ENCODE peak calls at places on chromosomes 16 and 17, in nine cellular contexts. C is HCT116, B is GM23338, E is A549, L is GM12878, Y is HepG2, T is HL-60, M is SK-N-SH, U is Panc1. G is an unnamed sample.
A peak's percentile ranks its signal among the peaks of the same experiment; 100 is the strongest.

GRCh38 chr16:77306050-77306616 is 106.9 kb downstream of the SYCE1L start:
- DNase-seq in C (no peak), B (no peak), E (no peak), L (no peak), Y (no peak), T (no peak), M (no peak), U (no peak), G (no peak)

GRCh38 chr16:87416826-87417471 is 24.8 kb downstream of the MAP1LC3B start:
- DNase-seq in C (no peak), B (no peak), E (peak; percentile 15), L (no peak), Y (peak; percentile 29), T (no peak), M (peak; percentile 73), U (no peak), G (no peak)

GRCh38 chr16:1498899-1499676 is 5.9 kb downstream of the TELO2 start:
- DNase-seq in C (no peak), B (no peak), E (no peak), L (no peak), Y (no peak), T (no peak), M (no peak), U (no peak), G (no peak)

GRCh38 chr17:82815790-82816305 is 24.0 kb downstream of the ZNF750 start:
- DNase-seq in C (no peak), B (no peak), E (no peak), L (no peak), Y (no peak), T (no peak), M (no peak), U (no peak), G (no peak)

GRCh38 chr17:49523706-49524472 is 28.8 kb downstream of the NGFR start:
- DNase-seq in C (no peak), B (no peak), E (no peak), L (no peak), Y (no peak), T (no peak), M (peak; percentile 56), U (no peak), G (no peak)

GRCh38 chr17:63552211-63552610 is 1.9 kb downstream of the DCAF7 start:
- DNase-seq in C (no peak), B (no peak), E (no peak), L (no peak), Y (no peak), T (no peak), M (no peak), U (no peak), G (no peak)

GRCh38 chr16:58118801-58119508 is 10.2 kb downstream of the CFAP20 start:
- DNase-seq in C (no peak), B (no peak), E (no peak), L (no peak), Y (no peak), T (no peak), M (no peak), U (no peak), G (no peak)

GRCh38 chr17:41394254-41395016 is 3.0 kb downstream of the KRT31 start:
- DNase-seq in C (no peak), B (no peak), E (no peak), L (no peak), Y (no peak), T (no peak), M (no peak), U (no peak), G (no peak)

GRCh38 chr17:78903101-78903779 is at the start of gene CEP295NL:
- DNase-seq in C (no peak), B (peak; percentile 59), E (peak; percentile 66), L (no peak), Y (peak; percentile 47), T (no peak), M (peak; percentile 78), U (no peak), G (peak; percentile 42)

GRCh38 chr17:4318596-4318995 is 47.9 kb downstream of the UBE2G1 start:
- DNase-seq in C (no peak), B (no peak), E (no peak), L (no peak), Y (no peak), T (no peak), M (no peak), U (no peak), G (no peak)

GRCh38 chr17:1431631-1432104 is 24.4 kb downstream of the CRK start:
- DNase-seq in C (no peak), B (no peak), E (no peak), L (peak; percentile 44), Y (no peak), T (no peak), M (no peak), U (no peak), G (no peak)

DNA sequence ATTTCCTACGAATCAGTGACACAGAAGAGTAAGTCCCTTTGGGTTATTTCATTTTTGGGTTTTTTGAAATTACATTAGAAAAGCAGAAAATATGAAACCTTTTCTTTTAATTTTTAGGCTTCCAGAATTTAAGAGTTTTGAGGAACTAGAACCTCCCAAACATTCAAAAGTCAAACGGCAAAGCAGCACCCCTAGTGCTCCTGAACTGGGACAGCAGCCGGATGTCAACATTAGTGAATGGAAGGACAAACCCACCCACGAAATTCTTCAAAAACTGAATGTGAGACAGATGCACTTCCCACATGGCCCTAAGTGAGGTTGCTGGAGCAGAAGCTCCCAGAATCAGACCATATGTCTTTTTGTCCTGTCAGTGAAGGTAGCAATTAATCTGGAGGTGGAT is 199.4 kb downstream of the PHKB start:
- DNase-seq in C (no peak), B (peak; percentile 45), E (no peak), L (no peak), Y (no peak), T (no peak), M (no peak), U (no peak), G (no peak)
- TF ChIP-seq REST in C (no peak), B (no peak), E (no peak), L (no peak), Y (no peak), T (no peak), M (no peak), U (no peak), G (no peak)

GRCh38 chr16:10136916-10137315 is 45.3 kb downstream of the GRIN2A start:
- DNase-seq in C (no peak), B (peak; percentile 69), E (no peak), L (no peak), Y (no peak), T (no peak), M (no peak), U (no peak), G (no peak)
- TF ChIP-seq REST in C (no peak), B (no peak), E (no peak), L (no peak), Y (no peak), T (no peak), M (no peak), U (no peak), G (no peak)

DNA sequence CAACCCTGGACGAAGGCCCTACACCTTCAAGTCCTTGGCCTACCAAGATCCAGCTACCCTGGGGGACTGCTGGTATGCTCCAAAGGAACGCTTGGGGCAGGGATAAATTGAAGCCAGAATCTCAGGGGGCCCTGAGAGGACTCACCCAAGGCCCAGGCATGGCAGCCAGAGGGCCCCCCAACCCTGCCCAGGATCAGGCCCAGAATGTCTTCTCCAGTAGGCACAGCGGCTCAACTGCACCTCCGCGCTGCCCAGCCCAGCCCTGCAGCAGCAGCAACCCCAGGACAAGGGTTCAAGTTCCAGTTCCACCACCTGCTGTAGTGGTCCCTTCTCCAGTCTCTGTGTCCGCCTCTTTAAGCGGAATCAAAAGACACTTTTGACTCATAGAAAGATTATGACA is 2.2 kb downstream of the TFAP4 start:
- DNase-seq in C (no peak), B (no peak), E (no peak), L (no peak), Y (no peak), T (no peak), M (no peak), U (no peak), G (no peak)
- TF ChIP-seq REST in C (no peak), B (no peak), E (no peak), L (no peak), Y (no peak), T (no peak), M (no peak), U (no peak), G (no peak)

GRCh38 chr17:77893144-77894044 is 65.1 kb upstream of the TNRC6C start:
- DNase-seq in C (no peak), B (no peak), E (no peak), L (no peak), Y (no peak), T (no peak), M (no peak), U (no peak), G (no peak)
- TF ChIP-seq REST in C (no peak), B (no peak), E (no peak), L (no peak), Y (no peak), T (no peak), M (no peak), U (no peak), G (no peak)

DNA sequence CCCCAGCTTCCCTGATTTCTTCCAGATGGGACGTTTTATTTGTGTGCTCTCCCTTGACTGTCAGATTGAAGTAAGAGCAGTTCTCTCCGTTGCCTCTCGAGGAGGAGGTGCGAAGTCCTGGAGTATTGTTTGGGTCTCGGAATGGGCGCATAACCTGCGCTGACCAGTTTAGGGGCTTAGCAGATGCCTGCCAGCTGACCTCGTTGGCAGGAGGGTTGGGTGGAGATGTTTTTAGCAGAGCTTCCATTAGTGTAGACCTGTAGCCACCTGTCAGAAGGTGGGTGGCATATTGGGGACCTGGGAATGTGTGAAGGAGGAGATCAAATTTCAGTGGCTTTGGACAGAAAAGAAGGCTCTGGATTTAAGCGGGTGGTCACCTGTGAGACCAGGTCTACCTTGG is 3.6 kb downstream of the RASD1 start:
- DNase-seq in C (no peak), B (no peak), E (no peak), L (no peak), Y (no peak), T (no peak), M (no peak), U (no peak), G (no peak)
- TF ChIP-seq REST in C (no peak), B (no peak), E (no peak), L (no peak), Y (no peak), T (no peak), M (no peak), U (no peak), G (no peak)

GRCh38 chr17:10806863-10807262 is 3.0 kb upstream of the TMEM238L start:
- DNase-seq in C (no peak), B (no peak), E (no peak), L (no peak), Y (no peak), T (no peak), M (no peak), U (no peak), G (no peak)

GRCh38 chr17:10809605-10810004 is 5.7 kb upstream of the TMEM238L start:
- DNase-seq in C (no peak), B (no peak), E (no peak), L (no peak), Y (no peak), T (no peak), M (no peak), U (no peak), G (no peak)

GRCh38 chr17:10805911-10806310 is 2.0 kb upstream of the TMEM238L start:
- DNase-seq in C (no peak), B (no peak), E (no peak), L (no peak), Y (no peak), T (no peak), M (no peak), U (no peak), G (no peak)

GRCh38 chr17:10804546-10804945 is 647 bp upstream of the TMEM238L start:
- DNase-seq in C (no peak), B (no peak), E (no peak), L (no peak), Y (no peak), T (no peak), M (no peak), U (no peak), G (no peak)

GRCh38 chr17:10807704-10808128 is 3.8 kb upstream of the TMEM238L start:
- DNase-seq in C (no peak), B (peak; percentile 16), E (no peak), L (no peak), Y (no peak), T (no peak), M (no peak), U (no peak), G (peak; percentile 12)
- TF ChIP-seq REST in C (no peak), B (no peak), E (no peak), L (no peak), Y (no peak), T (no peak), M (no peak), U (no peak), G (no peak)